ENCODE peak calls at places on chromosomes 1 and 21, in nine cellular contexts. One of them, this sample, is unnamed.
A peak's percentile ranks its signal among the peaks of the same experiment; 100 is the strongest.

GRCh38 chr1:111732718-111733117 is 6.5 kb downstream of the INKA2 start:
- DNase-seq in retina: no peak
- DNase-seq in kidney tubule cell: no peak
- DNase-seq in GM03348: no peak
- DNase-seq in kidney: no peak
- DNase-seq in M059J: no peak
- DNase-seq in NCI-H2029: no peak
- DNase-seq in activated naive CD8-positive, alpha-beta T cell treated with anti-CD3 and anti-CD28 coated beads, Interleukin-2, amount 50 U/mL, for 24 hours: no peak
- DNase-seq in HuH-7: no peak
- DNase-seq in this sample: no peak

GRCh38 chr1:91704746-91705145 is 181.2 kb downstream of the TGFBR3 start:
- DNase-seq in M059J: no peak
- DNase-seq in kidney: no peak
- DNase-seq in activated naive CD8-positive, alpha-beta T cell treated with anti-CD3 and anti-CD28 coated beads, Interleukin-2, amount 50 U/mL, for 24 hours: no peak
- DNase-seq in NCI-H2029: no peak
- DNase-seq in HuH-7: no peak
- DNase-seq in kidney tubule cell: no peak
- DNase-seq in retina: no peak
- DNase-seq in GM03348: no peak
- DNase-seq in this sample: no peak

GRCh38 chr21:17784604-17785402 is 34.4 kb downstream of the C21orf91 start:
- DNase-seq in retina: no peak
- DNase-seq in activated naive CD8-positive, alpha-beta T cell treated with anti-CD3 and anti-CD28 coated beads, Interleukin-2, amount 50 U/mL, for 24 hours: no peak
- DNase-seq in GM03348: no peak
- DNase-seq in kidney: no peak
- DNase-seq in HuH-7: no peak
- DNase-seq in NCI-H2029: no peak
- DNase-seq in kidney tubule cell: peak; percentile 14
- DNase-seq in M059J: peak; percentile 77
- DNase-seq in this sample: no peak

GRCh38 chr1:118716775-118717174 is 271.4 kb downstream of the TBX15 start:
- DNase-seq in M059J: no peak
- DNase-seq in activated naive CD8-positive, alpha-beta T cell treated with anti-CD3 and anti-CD28 coated beads, Interleukin-2, amount 50 U/mL, for 24 hours: no peak
- DNase-seq in NCI-H2029: no peak
- DNase-seq in kidney: no peak
- DNase-seq in kidney tubule cell: no peak
- DNase-seq in retina: no peak
- DNase-seq in GM03348: no peak
- DNase-seq in HuH-7: no peak
- DNase-seq in this sample: no peak

GRCh38 chr1:160860840-160861505 is 1.7 kb downstream of the CD244 start:
- DNase-seq in retina: no peak
- DNase-seq in kidney: no peak
- DNase-seq in kidney tubule cell: no peak
- DNase-seq in M059J: no peak
- DNase-seq in activated naive CD8-positive, alpha-beta T cell treated with anti-CD3 and anti-CD28 coated beads, Interleukin-2, amount 50 U/mL, for 24 hours: no peak
- DNase-seq in NCI-H2029: no peak
- DNase-seq in GM03348: no peak
- DNase-seq in HuH-7: no peak
- DNase-seq in this sample: no peak

GRCh38 chr1:40185951-40186864 is 25.0 kb downstream of the RLF start:
- DNase-seq in kidney tubule cell: peak; percentile 75
- DNase-seq in retina: no peak
- DNase-seq in HuH-7: no peak
- DNase-seq in kidney: no peak
- DNase-seq in GM03348: peak; percentile 52
- DNase-seq in NCI-H2029: no peak
- DNase-seq in activated naive CD8-positive, alpha-beta T cell treated with anti-CD3 and anti-CD28 coated beads, Interleukin-2, amount 50 U/mL, for 24 hours: peak; percentile 50
- DNase-seq in M059J: peak; percentile 74
- DNase-seq in this sample: no peak

GRCh38 chr21:27298465-27298864 is 331.6 kb upstream of the ADAMTS5 start:
- DNase-seq in kidney: no peak
- DNase-seq in GM03348: no peak
- DNase-seq in NCI-H2029: no peak
- DNase-seq in activated naive CD8-positive, alpha-beta T cell treated with anti-CD3 and anti-CD28 coated beads, Interleukin-2, amount 50 U/mL, for 24 hours: no peak
- DNase-seq in retina: peak; percentile 3
- DNase-seq in HuH-7: no peak
- DNase-seq in kidney tubule cell: no peak
- DNase-seq in M059J: no peak
- DNase-seq in this sample: no peak

GRCh38 chr1:41742219-41742618 is 176.5 kb downstream of the HIVEP3 start:
- DNase-seq in NCI-H2029: no peak
- DNase-seq in activated naive CD8-positive, alpha-beta T cell treated with anti-CD3 and anti-CD28 coated beads, Interleukin-2, amount 50 U/mL, for 24 hours: no peak
- DNase-seq in retina: no peak
- DNase-seq in kidney: no peak
- DNase-seq in HuH-7: no peak
- DNase-seq in GM03348: peak; percentile 86
- DNase-seq in M059J: peak; percentile 70
- DNase-seq in kidney tubule cell: peak; percentile 68
- DNase-seq in this sample: no peak

GRCh38 chr1:4093856-4094565 is 193.9 kb upstream of the C1orf174 start:
- DNase-seq in activated naive CD8-positive, alpha-beta T cell treated with anti-CD3 and anti-CD28 coated beads, Interleukin-2, amount 50 U/mL, for 24 hours: no peak
- DNase-seq in retina: no peak
- DNase-seq in kidney: no peak
- DNase-seq in HuH-7: no peak
- DNase-seq in kidney tubule cell: no peak
- DNase-seq in M059J: no peak
- DNase-seq in GM03348: no peak
- DNase-seq in NCI-H2029: no peak
- DNase-seq in this sample: no peak

GRCh38 chr1:204036882-204037645 is 35.9 kb upstream of the SOX13 start:
- DNase-seq in kidney tubule cell: peak; percentile 12
- DNase-seq in NCI-H2029: no peak
- DNase-seq in retina: no peak
- DNase-seq in activated naive CD8-positive, alpha-beta T cell treated with anti-CD3 and anti-CD28 coated beads, Interleukin-2, amount 50 U/mL, for 24 hours: no peak
- DNase-seq in M059J: no peak
- DNase-seq in HuH-7: no peak
- DNase-seq in kidney: no peak
- DNase-seq in GM03348: no peak
- DNase-seq in this sample: no peak

GRCh38 chr1:34406377-34406776 is 229.7 kb downstream of the C1orf94 start:
- DNase-seq in GM03348: no peak
- DNase-seq in M059J: peak; percentile 67
- DNase-seq in NCI-H2029: peak; percentile 8
- DNase-seq in kidney tubule cell: peak; percentile 6
- DNase-seq in kidney: no peak
- DNase-seq in HuH-7: no peak
- DNase-seq in activated naive CD8-positive, alpha-beta T cell treated with anti-CD3 and anti-CD28 coated beads, Interleukin-2, amount 50 U/mL, for 24 hours: no peak
- DNase-seq in retina: no peak
- DNase-seq in this sample: no peak

GRCh38 chr1:71509051-71509595 is 428.3 kb upstream of the ZRANB2 start:
- DNase-seq in M059J: no peak
- DNase-seq in NCI-H2029: no peak
- DNase-seq in kidney tubule cell: no peak
- DNase-seq in retina: no peak
- DNase-seq in GM03348: no peak
- DNase-seq in activated naive CD8-positive, alpha-beta T cell treated with anti-CD3 and anti-CD28 coated beads, Interleukin-2, amount 50 U/mL, for 24 hours: no peak
- DNase-seq in HuH-7: no peak
- DNase-seq in kidney: no peak
- DNase-seq in this sample: no peak

GRCh38 chr1:41412748-41413147 is 51.5 kb downstream of the FOXO6 start:
- DNase-seq in M059J: no peak
- DNase-seq in NCI-H2029: no peak
- DNase-seq in retina: no peak
- DNase-seq in HuH-7: no peak
- DNase-seq in kidney: no peak
- DNase-seq in kidney tubule cell: no peak
- DNase-seq in activated naive CD8-positive, alpha-beta T cell treated with anti-CD3 and anti-CD28 coated beads, Interleukin-2, amount 50 U/mL, for 24 hours: no peak
- DNase-seq in GM03348: no peak
- DNase-seq in this sample: no peak

GRCh38 chr1:153968000-153968363 is 280 bp downstream of the CREB3L4 start:
- DNase-seq in HuH-7: no peak
- DNase-seq in kidney tubule cell: no peak
- DNase-seq in retina: no peak
- DNase-seq in activated naive CD8-positive, alpha-beta T cell treated with anti-CD3 and anti-CD28 coated beads, Interleukin-2, amount 50 U/mL, for 24 hours: no peak
- DNase-seq in M059J: no peak
- DNase-seq in NCI-H2029: peak; percentile 67
- DNase-seq in GM03348: no peak
- DNase-seq in kidney: no peak
- DNase-seq in this sample: peak; percentile 54

GRCh38 chr1:24409535-24409934 is 4.0 kb downstream of the STPG1 start:
- DNase-seq in GM03348: peak; percentile 67
- DNase-seq in retina: no peak
- DNase-seq in HuH-7: no peak
- DNase-seq in activated naive CD8-positive, alpha-beta T cell treated with anti-CD3 and anti-CD28 coated beads, Interleukin-2, amount 50 U/mL, for 24 hours: no peak
- DNase-seq in M059J: peak; percentile 88
- DNase-seq in kidney tubule cell: peak; percentile 86
- DNase-seq in kidney: no peak
- DNase-seq in NCI-H2029: no peak
- DNase-seq in this sample: no peak

GRCh38 chr1:61472876-61473275 is 252.1 kb downstream of the TM2D1 start:
- DNase-seq in kidney tubule cell: peak; percentile 72
- DNase-seq in kidney: no peak
- DNase-seq in retina: no peak
- DNase-seq in HuH-7: no peak
- DNase-seq in activated naive CD8-positive, alpha-beta T cell treated with anti-CD3 and anti-CD28 coated beads, Interleukin-2, amount 50 U/mL, for 24 hours: no peak
- DNase-seq in NCI-H2029: no peak
- DNase-seq in GM03348: no peak
- DNase-seq in M059J: peak; percentile 36
- DNase-seq in this sample: no peak

GRCh38 chr21:32515869-32516268 is 69.5 kb downstream of the TCP10L start:
- DNase-seq in GM03348: no peak
- DNase-seq in retina: no peak
- DNase-seq in HuH-7: no peak
- DNase-seq in activated naive CD8-positive, alpha-beta T cell treated with anti-CD3 and anti-CD28 coated beads, Interleukin-2, amount 50 U/mL, for 24 hours: no peak
- DNase-seq in kidney tubule cell: no peak
- DNase-seq in NCI-H2029: no peak
- DNase-seq in M059J: peak; percentile 39
- DNase-seq in kidney: no peak
- DNase-seq in this sample: no peak

GRCh38 chr1:163807331-163807730 is 485.6 kb downstream of the NUF2 start:
- DNase-seq in GM03348: no peak
- DNase-seq in NCI-H2029: no peak
- DNase-seq in activated naive CD8-positive, alpha-beta T cell treated with anti-CD3 and anti-CD28 coated beads, Interleukin-2, amount 50 U/mL, for 24 hours: no peak
- DNase-seq in retina: no peak
- DNase-seq in M059J: no peak
- DNase-seq in HuH-7: no peak
- DNase-seq in kidney: no peak
- DNase-seq in kidney tubule cell: no peak
- DNase-seq in this sample: no peak

GRCh38 chr1:14945132-14946010 is 208.2 kb upstream of the TMEM51 start:
- DNase-seq in kidney: peak; percentile 90
- DNase-seq in NCI-H2029: no peak
- DNase-seq in M059J: peak; percentile 88
- DNase-seq in HuH-7: no peak
- DNase-seq in GM03348: peak; percentile 92
- DNase-seq in activated naive CD8-positive, alpha-beta T cell treated with anti-CD3 and anti-CD28 coated beads, Interleukin-2, amount 50 U/mL, for 24 hours: no peak
- DNase-seq in retina: peak; percentile 65
- DNase-seq in kidney tubule cell: peak; percentile 85
- DNase-seq in this sample: peak; percentile 57

GRCh38 chr1:182428043-182428442 is 21.9 kb upstream of the RGSL1 start:
- DNase-seq in M059J: no peak
- DNase-seq in GM03348: no peak
- DNase-seq in retina: no peak
- DNase-seq in kidney tubule cell: no peak
- DNase-seq in HuH-7: no peak
- DNase-seq in NCI-H2029: no peak
- DNase-seq in activated naive CD8-positive, alpha-beta T cell treated with anti-CD3 and anti-CD28 coated beads, Interleukin-2, amount 50 U/mL, for 24 hours: no peak
- DNase-seq in kidney: no peak
- DNase-seq in this sample: no peak

GRCh38 chr1:66374561-66375111 is 159.3 kb upstream of the SGIP1 start:
- DNase-seq in M059J: peak; percentile 90
- DNase-seq in NCI-H2029: no peak
- DNase-seq in GM03348: peak; percentile 74
- DNase-seq in retina: no peak
- DNase-seq in activated naive CD8-positive, alpha-beta T cell treated with anti-CD3 and anti-CD28 coated beads, Interleukin-2, amount 50 U/mL, for 24 hours: no peak
- DNase-seq in HuH-7: no peak
- DNase-seq in kidney: no peak
- DNase-seq in kidney tubule cell: peak; percentile 96
- DNase-seq in this sample: no peak

GRCh38 chr1:114033961-114034360 is 54.7 kb downstream of the OLFML3 start:
- DNase-seq in kidney: no peak
- DNase-seq in NCI-H2029: no peak
- DNase-seq in GM03348: no peak
- DNase-seq in kidney tubule cell: no peak
- DNase-seq in HuH-7: no peak
- DNase-seq in activated naive CD8-positive, alpha-beta T cell treated with anti-CD3 and anti-CD28 coated beads, Interleukin-2, amount 50 U/mL, for 24 hours: no peak
- DNase-seq in retina: no peak
- DNase-seq in M059J: no peak
- DNase-seq in this sample: no peak

GRCh38 chr1:109912214-109912861 is 1.7 kb downstream of the CSF1 start:
- DNase-seq in activated naive CD8-positive, alpha-beta T cell treated with anti-CD3 and anti-CD28 coated beads, Interleukin-2, amount 50 U/mL, for 24 hours: no peak
- DNase-seq in GM03348: peak; percentile 73
- DNase-seq in M059J: no peak
- DNase-seq in NCI-H2029: no peak
- DNase-seq in HuH-7: no peak
- DNase-seq in retina: no peak
- DNase-seq in kidney: no peak
- DNase-seq in kidney tubule cell: no peak
- DNase-seq in this sample: no peak

GRCh38 chr1:181175955-181176354 is 87.5 kb downstream of the IER5 start:
- DNase-seq in HuH-7: no peak
- DNase-seq in retina: no peak
- DNase-seq in GM03348: no peak
- DNase-seq in M059J: no peak
- DNase-seq in NCI-H2029: no peak
- DNase-seq in kidney: no peak
- DNase-seq in activated naive CD8-positive, alpha-beta T cell treated with anti-CD3 and anti-CD28 coated beads, Interleukin-2, amount 50 U/mL, for 24 hours: no peak
- DNase-seq in kidney tubule cell: no peak
- DNase-seq in this sample: no peak

GRCh38 chr1:98817830-98818229 is 156.3 kb downstream of the SNX7 start:
- DNase-seq in kidney tubule cell: no peak
- DNase-seq in NCI-H2029: no peak
- DNase-seq in HuH-7: no peak
- DNase-seq in retina: no peak
- DNase-seq in kidney: no peak
- DNase-seq in GM03348: no peak
- DNase-seq in M059J: no peak
- DNase-seq in activated naive CD8-positive, alpha-beta T cell treated with anti-CD3 and anti-CD28 coated beads, Interleukin-2, amount 50 U/mL, for 24 hours: no peak
- DNase-seq in this sample: no peak

GRCh38 chr1:156727914-156728598 is at the start of gene METTL25B:
- DNase-seq in GM03348: peak; percentile 86
- DNase-seq in NCI-H2029: peak; percentile 72
- DNase-seq in kidney tubule cell: peak; percentile 87
- DNase-seq in activated naive CD8-positive, alpha-beta T cell treated with anti-CD3 and anti-CD28 coated beads, Interleukin-2, amount 50 U/mL, for 24 hours: peak; percentile 85
- DNase-seq in M059J: peak; percentile 85
- DNase-seq in retina: peak; percentile 84
- DNase-seq in kidney: peak; percentile 94
- DNase-seq in HuH-7: peak; percentile 89
- DNase-seq in this sample: peak; percentile 81

GRCh38 chr1:228416217-228416971 is at the start of gene TRIM17:
- DNase-seq in M059J: no peak
- DNase-seq in activated naive CD8-positive, alpha-beta T cell treated with anti-CD3 and anti-CD28 coated beads, Interleukin-2, amount 50 U/mL, for 24 hours: peak; percentile 48
- DNase-seq in kidney tubule cell: peak; percentile 46
- DNase-seq in retina: peak; percentile 78
- DNase-seq in kidney: no peak
- DNase-seq in NCI-H2029: no peak
- DNase-seq in GM03348: peak; percentile 52
- DNase-seq in HuH-7: peak; percentile 91
- DNase-seq in this sample: peak; percentile 84

GRCh38 chr21:46004168-46004861 is 22.7 kb downstream of the COL6A1 start:
- DNase-seq in retina: no peak
- DNase-seq in kidney tubule cell: no peak
- DNase-seq in activated naive CD8-positive, alpha-beta T cell treated with anti-CD3 and anti-CD28 coated beads, Interleukin-2, amount 50 U/mL, for 24 hours: no peak
- DNase-seq in HuH-7: no peak
- DNase-seq in GM03348: peak; percentile 13
- DNase-seq in kidney: no peak
- DNase-seq in NCI-H2029: no peak
- DNase-seq in M059J: no peak
- DNase-seq in this sample: no peak

GRCh38 chr1:60874703-60875102 is 207.7 kb upstream of the NFIA start:
- DNase-seq in GM03348: peak; percentile 48
- DNase-seq in NCI-H2029: no peak
- DNase-seq in retina: no peak
- DNase-seq in HuH-7: no peak
- DNase-seq in kidney tubule cell: peak; percentile 70
- DNase-seq in M059J: peak; percentile 73
- DNase-seq in activated naive CD8-positive, alpha-beta T cell treated with anti-CD3 and anti-CD28 coated beads, Interleukin-2, amount 50 U/mL, for 24 hours: peak; percentile 10
- DNase-seq in kidney: no peak
- DNase-seq in this sample: no peak

GRCh38 chr1:115089443-115090340 is at the start of gene TSPAN2:
- DNase-seq in HuH-7: no peak
- DNase-seq in GM03348: peak; percentile 92
- DNase-seq in activated naive CD8-positive, alpha-beta T cell treated with anti-CD3 and anti-CD28 coated beads, Interleukin-2, amount 50 U/mL, for 24 hours: peak; percentile 49
- DNase-seq in retina: peak; percentile 79
- DNase-seq in kidney: peak; percentile 87
- DNase-seq in kidney tubule cell: peak; percentile 70
- DNase-seq in M059J: peak; percentile 76
- DNase-seq in NCI-H2029: no peak
- DNase-seq in this sample: peak; percentile 95

GRCh38 chr1:74771913-74772515 is 39.1 kb downstream of the TYW3 start:
- DNase-seq in retina: peak; percentile 42
- DNase-seq in GM03348: peak; percentile 35
- DNase-seq in kidney: no peak
- DNase-seq in NCI-H2029: peak; percentile 52
- DNase-seq in HuH-7: no peak
- DNase-seq in M059J: peak; percentile 66
- DNase-seq in activated naive CD8-positive, alpha-beta T cell treated with anti-CD3 and anti-CD28 coated beads, Interleukin-2, amount 50 U/mL, for 24 hours: no peak
- DNase-seq in kidney tubule cell: peak; percentile 50
- DNase-seq in this sample: no peak